ENCODE peak calls at places on chromosome 15, in four cellular contexts. J is heart left ventricle, R is astrocyte, P is kidney. X is an unnamed sample.

GRCh38 chr15:89898628-89899302 is 5.0 kb upstream of the AP3S2 start:
- DNase-seq in J (no peak), P (no peak), R (peak), X (peak)

GRCh38 chr15:74937602-74938371 is at the start of gene COX5A:
- DNase-seq in J (peak), P (peak), R (peak), X (peak)

GRCh38 chr15:45378149-45378912 is at the start of gene GATM:
- DNase-seq in J (peak), R (peak), P (peak), X (peak)

GRCh38 chr15:49290204-49290603 is 120.2 kb downstream of the GALK2 start:
- DNase-seq in R (no peak), P (no peak), J (no peak), X (no peak)

GRCh38 chr15:89346516-89346915 is 11.9 kb upstream of the POLG start:
- DNase-seq in R (no peak), J (no peak), P (peak), X (no peak)

GRCh38 chr15:82298520-82298919 is 35.9 kb downstream of the SAXO2 start:
- DNase-seq in R (peak), P (peak), J (no peak), X (no peak)

GRCh38 chr15:64285871-64286270 is 70.1 kb downstream of the CSNK1G1 start:
- DNase-seq in J (no peak), R (no peak), P (no peak), X (no peak)

GRCh38 chr15:82159922-82160321 is 102.6 kb downstream of the EFL1 start:
- DNase-seq in P (no peak), R (peak), J (no peak), X (no peak)

GRCh38 chr15:95259513-95259912 is 1028.2 kb downstream of the MCTP2 start:
- DNase-seq in P (peak), R (peak), J (peak), X (no peak)

GRCh38 chr15:89628301-89628700 is 27.0 kb downstream of the KIF7 start:
- DNase-seq in R (no peak), P (peak), J (no peak), X (no peak)

GRCh38 chr15:53808058-53808703 is 48.7 kb upstream of the WDR72 start:
- DNase-seq in R (no peak), P (no peak), J (no peak), X (no peak)

GRCh38 chr15:52735231-52736089 is 54.7 kb downstream of the ONECUT1 start:
- DNase-seq in R (peak), P (no peak), J (peak), X (no peak)

GRCh38 chr15:52097176-52097575 is 15.4 kb downstream of the BCL2L10 start:
- DNase-seq in J (no peak), P (no peak), R (no peak), X (no peak)

GRCh38 chr15:59550961-59551360 is 60.6 kb upstream of the GCNT3 start:
- DNase-seq in R (no peak), J (no peak), P (no peak), X (no peak)

GRCh38 chr15:90400759-90401314 is 12.8 kb downstream of the IQGAP1 start:
- DNase-seq in P (no peak), J (peak), R (peak), X (no peak)

GRCh38 chr15:63709365-63709764 is 112.2 kb downstream of the FBXL22 start:
- DNase-seq in J (no peak), R (no peak), P (no peak), X (no peak)

GRCh38 chr15:58498821-58499580 is 67.2 kb downstream of the LIPC start:
- DNase-seq in P (peak), R (peak), J (no peak), X (no peak)

GRCh38 chr15:59208850-59209249 is 2.2 kb downstream of the LDHAL6B start:
- DNase-seq in R (peak), P (no peak), J (no peak), X (no peak)

GRCh38 chr15:74443100-74443909 is 9.5 kb upstream of the SEMA7A start:
- DNase-seq in P (no peak), J (no peak), R (peak), X (peak)

GRCh38 chr15:50233192-50233736 is 32.3 kb downstream of the HDC start:
- DNase-seq in P (no peak), J (no peak), R (no peak), X (no peak)

GRCh38 chr15:73051811-73052678 is at the start of gene NEO1:
- DNase-seq in J (peak), P (peak), R (peak), X (peak)

GRCh38 chr15:55774113-55774970 is 31.4 kb upstream of the PRTG start:
- DNase-seq in P (no peak), J (no peak), R (no peak), X (no peak)

GRCh38 chr15:62549345-62549970 is 384.4 kb upstream of the C2CD4B start:
- DNase-seq in J (no peak), R (no peak), P (no peak), X (no peak)

GRCh38 chr15:52019394-52020252 is 604 bp downstream of the MAPK6 start:
- DNase-seq in P (peak), R (peak), J (peak), X (peak)

GRCh38 chr15:31327674-31328424 is 1.2 kb downstream of the KLF13 start:
- DNase-seq in J (peak), R (no peak), P (peak), X (no peak)

GRCh38 chr15:56371495-56372147 is 6.4 kb downstream of the TEX9 start:
- DNase-seq in J (no peak), P (no peak), R (no peak), X (no peak)

GRCh38 chr15:54159044-54159443 is 180.8 kb downstream of the UNC13C start:
- DNase-seq in J (no peak), P (no peak), R (no peak), X (no peak)

GRCh38 chr15:95051881-95052280 is 820.5 kb downstream of the MCTP2 start:
- DNase-seq in P (no peak), R (no peak), J (no peak), X (no peak)

GRCh38 chr15:91946914-91947313 is 93.4 kb downstream of the SLCO3A1 start:
- DNase-seq in J (no peak), R (no peak), P (no peak), X (no peak)

GRCh38 chr15:49624046-49624445 is 3.2 kb downstream of the DTWD1 start:
- DNase-seq in R (peak), P (no peak), J (no peak), X (no peak)

GRCh38 chr15:99167201-99167600 is 62.3 kb downstream of the SYNM start:
- DNase-seq in R (no peak), J (no peak), P (no peak), X (no peak)

GRCh38 chr15:27086800-27087199 is 115.8 kb downstream of the GABRG3 start:
- DNase-seq in J (no peak), R (no peak), P (no peak), X (no peak)

GRCh38 chr15:96358795-96359190 is 28.3 kb downstream of the NR2F2 start:
- DNase-seq in R (no peak), P (no peak), J (no peak), X (no peak)

GRCh38 chr15:93247466-93248121 is 158.6 kb upstream of the RGMA start:
- DNase-seq in J (no peak), P (no peak), R (no peak), X (no peak)

GRCh38 chr15:93252780-93253179 is 163.8 kb upstream of the RGMA start:
- DNase-seq in J (no peak), R (no peak), P (no peak), X (no peak)

GRCh38 chr15:93249599-93249998 is 160.6 kb upstream of the RGMA start:
- DNase-seq in P (no peak), R (no peak), J (no peak), X (no peak)

GRCh38 chr15:93250905-93251304 is 161.9 kb upstream of the RGMA start:
- DNase-seq in P (no peak), R (no peak), J (peak), X (no peak)

DNA sequence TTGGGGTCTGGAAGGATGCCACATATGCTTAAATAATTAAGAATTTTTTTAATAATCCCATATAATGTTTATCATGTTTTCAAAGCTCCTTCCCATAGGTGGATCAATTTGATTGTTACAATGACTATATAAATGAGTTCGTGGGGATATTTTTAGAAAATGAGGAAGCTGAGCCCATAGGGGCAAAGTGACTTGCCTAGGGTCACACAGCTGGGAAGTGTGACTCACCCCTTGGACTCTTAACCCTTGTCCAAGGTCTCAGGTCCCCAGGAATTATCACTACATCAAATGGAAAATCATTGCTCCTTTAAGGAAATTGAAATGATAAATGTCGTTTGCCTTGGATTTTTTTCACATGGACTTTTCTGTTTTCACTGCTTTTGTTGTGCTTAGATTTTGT is 161.2 kb upstream of the RGMA start:
- DNase-seq in P (no peak), J (no peak), R (no peak), X (no peak)
- TF ChIP-seq CTCF in P (no peak), J (no peak), R (no peak), X (no peak)

GRCh38 chr15:83654379-83655236 is 685 bp downstream of the ADAMTSL3 start:
- DNase-seq in J (peak), R (no peak), P (peak), X (no peak)
- H3K4me3 ChIP-seq in J (peak), R (peak), P (peak), X (peak)

GRCh38 chr15:85762756-85763127 is 32.0 kb downstream of the KLHL25 start:
- DNase-seq in P (peak), R (no peak), J (no peak), X (no peak)
- H3K27ac ChIP-seq in P (peak), R (no peak), J (no peak), X (no peak)

DNA sequence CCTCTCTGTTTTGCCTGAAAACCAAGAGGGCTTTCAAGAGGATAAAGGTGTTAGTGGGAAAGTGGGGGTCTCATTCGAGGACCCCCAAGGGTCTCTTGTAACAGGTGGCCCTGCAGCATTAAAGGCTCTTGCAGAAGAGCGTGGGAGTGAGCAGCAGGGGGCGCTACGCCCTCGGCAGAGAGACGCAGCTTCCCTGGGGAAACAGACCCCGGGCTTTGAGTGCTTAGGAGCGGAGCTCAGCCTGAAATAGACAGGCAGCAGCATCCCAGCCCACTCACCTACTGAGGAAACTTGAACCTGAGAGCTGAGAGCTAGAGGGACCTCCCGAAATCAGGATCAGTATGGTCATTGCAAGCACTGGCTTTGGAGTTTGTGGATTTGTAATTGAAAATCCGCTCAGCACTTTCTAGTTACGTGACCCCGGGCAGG is 25.7 kb downstream of the RPLP1 start:
- DNase-seq in R (no peak), J (peak), P (no peak), X (peak)
- TF ChIP-seq CTCF in R (peak), J (peak), P (peak), X (peak)

DNA sequence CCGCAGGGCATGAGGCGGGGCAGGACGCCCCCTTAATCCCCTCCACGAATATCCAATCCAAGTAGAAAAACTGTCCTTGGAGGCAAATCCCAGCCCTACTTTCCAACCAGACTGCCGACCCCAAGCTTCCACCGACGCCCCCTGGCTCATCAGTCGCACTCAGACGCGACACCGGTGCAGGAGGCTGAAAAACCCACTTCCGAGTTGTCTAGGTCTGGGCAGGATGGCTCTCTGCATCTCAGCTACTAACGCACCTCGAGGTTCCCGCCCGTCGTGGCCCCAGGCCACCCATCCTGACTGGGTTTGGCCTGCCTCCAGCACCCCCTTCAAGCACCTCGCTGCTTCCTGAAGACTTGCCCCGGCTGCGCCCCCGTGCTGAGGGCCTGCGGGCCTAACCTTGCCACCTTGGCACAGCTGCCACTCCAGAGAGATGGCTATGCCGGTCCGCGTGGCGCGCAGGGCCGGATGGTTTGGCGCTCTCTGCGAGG is 15.5 kb downstream of the RGMA start:
- DNase-seq in P (peak), J (no peak), R (no peak), X (no peak)
- H3K4me3 ChIP-seq in P (no peak), J (peak), R (peak), X (peak)

GRCh38 chr15:101198820-101199219 is 53.0 kb downstream of the CHSY1 start:
- DNase-seq in R (peak), J (no peak), P (no peak), X (no peak)
- H3K27ac ChIP-seq in R (peak), J (peak), P (no peak), X (peak)

GRCh38 chr15:41695750-41696436 is 35.7 kb downstream of the MGA start:
- DNase-seq in R (peak), J (no peak), P (no peak), X (no peak)
- TF ChIP-seq CTCF in R (peak), J (no peak), P (no peak), X (peak)

GRCh38 chr15:77060560-77060959 is 10.3 kb downstream of the TSPAN3 start:
- DNase-seq in P (no peak), R (peak), J (no peak), X (no peak)
- H3K4me3 ChIP-seq in P (no peak), R (no peak), J (no peak), X (no peak)

GRCh38 chr15:48282186-48282585 is 49.0 kb upstream of the DUT start:
- DNase-seq in J (peak), R (peak), P (no peak), X (no peak)
- H3K27ac ChIP-seq in J (no peak), R (no peak), P (no peak), X (no peak)